ENCODE peak calls at places on chromosomes 5 and 9, in five cellular contexts. One of them, this sample, is unnamed.

GRCh38 chr9:93198117-93198838 is 14.3 kb downstream of the WNK2 start:
- DNase-seq in left ventricle myocardium superior: peak
- DNase-seq in HTR-8/SVneo: no peak
- DNase-seq in NCI-H1436: peak
- DNase-seq in AG09309: no peak
- DNase-seq in this sample: no peak

GRCh38 chr5:998975-999501 is 9.6 kb upstream of the NKD2 start:
- DNase-seq in left ventricle myocardium superior: peak
- DNase-seq in HTR-8/SVneo: no peak
- DNase-seq in NCI-H1436: no peak
- DNase-seq in AG09309: no peak
- DNase-seq in this sample: no peak

GRCh38 chr5:16784088-16784487 is 152.0 kb downstream of the MYO10 start:
- DNase-seq in left ventricle myocardium superior: no peak
- DNase-seq in HTR-8/SVneo: no peak
- DNase-seq in NCI-H1436: no peak
- DNase-seq in AG09309: peak
- DNase-seq in this sample: peak

GRCh38 chr5:51382508-51382758 is 815 bp upstream of the ISL1 start:
- DNase-seq in left ventricle myocardium superior: no peak
- DNase-seq in HTR-8/SVneo: no peak
- DNase-seq in NCI-H1436: no peak
- DNase-seq in AG09309: no peak
- DNase-seq in this sample: no peak

GRCh38 chr9:15909297-15909696 is 356.5 kb downstream of the CCDC171 start:
- DNase-seq in left ventricle myocardium superior: no peak
- DNase-seq in HTR-8/SVneo: no peak
- DNase-seq in NCI-H1436: no peak
- DNase-seq in AG09309: peak
- DNase-seq in this sample: no peak

GRCh38 chr5:117454716-117455212 is 880.1 kb upstream of the SEMA6A start:
- DNase-seq in left ventricle myocardium superior: peak
- DNase-seq in HTR-8/SVneo: no peak
- DNase-seq in NCI-H1436: peak
- DNase-seq in AG09309: no peak
- DNase-seq in this sample: no peak

GRCh38 chr5:125518169-125518568 is 771.7 kb upstream of the ZNF608 start:
- DNase-seq in left ventricle myocardium superior: no peak
- DNase-seq in HTR-8/SVneo: no peak
- DNase-seq in NCI-H1436: no peak
- DNase-seq in AG09309: no peak
- DNase-seq in this sample: no peak

GRCh38 chr9:134028076-134028475 is 2.8 kb downstream of the BRD3OS start:
- DNase-seq in left ventricle myocardium superior: no peak
- DNase-seq in HTR-8/SVneo: no peak
- DNase-seq in NCI-H1436: no peak
- DNase-seq in AG09309: no peak
- DNase-seq in this sample: no peak

GRCh38 chr5:167049043-167049663 is 1242.3 kb upstream of the WWC1 start:
- DNase-seq in left ventricle myocardium superior: no peak
- DNase-seq in HTR-8/SVneo: peak
- DNase-seq in NCI-H1436: no peak
- DNase-seq in AG09309: no peak
- DNase-seq in this sample: peak